ENCODE peak calls at places on chromosomes 6 and 20, in ten cellular contexts. One of them, this sample, is unnamed.

GRCh38 chr6:153096031-153096430 is 35.1 kb downstream of the RGS17 start:
- DNase-seq in effector CD4-positive, alpha-beta T cell: no peak
- DNase-seq in T-helper 2 cell: no peak
- DNase-seq in osteoblast: no peak
- DNase-seq in NCI-H2171 treated with DMSO at 0.1 percent for 48 hours: no peak
- DNase-seq in activated naive CD4-positive, alpha-beta T cell: no peak
- DNase-seq in non-pigmented ciliary epithelial cell: no peak
- DNase-seq in adipocyte: no peak
- DNase-seq in PC-9: no peak
- DNase-seq in EH: no peak
- DNase-seq in this sample: no peak

GRCh38 chr6:87151786-87152527 is 3.4 kb upstream of the ZNF292 start:
- DNase-seq in effector CD4-positive, alpha-beta T cell: peak
- DNase-seq in T-helper 2 cell: peak
- DNase-seq in osteoblast: peak
- DNase-seq in NCI-H2171 treated with DMSO at 0.1 percent for 48 hours: no peak
- DNase-seq in activated naive CD4-positive, alpha-beta T cell: peak
- DNase-seq in non-pigmented ciliary epithelial cell: no peak
- DNase-seq in adipocyte: peak
- DNase-seq in PC-9: no peak
- DNase-seq in EH: peak
- DNase-seq in this sample: peak

GRCh38 chr6:167907837-167908681 is 81.3 kb downstream of the AFDN start:
- DNase-seq in effector CD4-positive, alpha-beta T cell: no peak
- DNase-seq in T-helper 2 cell: no peak
- DNase-seq in osteoblast: peak
- DNase-seq in NCI-H2171 treated with DMSO at 0.1 percent for 48 hours: peak
- DNase-seq in activated naive CD4-positive, alpha-beta T cell: no peak
- DNase-seq in non-pigmented ciliary epithelial cell: no peak
- DNase-seq in adipocyte: peak
- DNase-seq in PC-9: no peak
- DNase-seq in EH: peak
- DNase-seq in this sample: no peak

GRCh38 chr6:80132942-80133517 is 26.6 kb downstream of the BCKDHB start:
- DNase-seq in effector CD4-positive, alpha-beta T cell: no peak
- DNase-seq in T-helper 2 cell: no peak
- DNase-seq in osteoblast: no peak
- DNase-seq in NCI-H2171 treated with DMSO at 0.1 percent for 48 hours: peak
- DNase-seq in activated naive CD4-positive, alpha-beta T cell: no peak
- DNase-seq in non-pigmented ciliary epithelial cell: no peak
- DNase-seq in adipocyte: peak
- DNase-seq in PC-9: no peak
- DNase-seq in EH: peak
- DNase-seq in this sample: no peak

GRCh38 chr20:59403261-59403961 is 103.0 kb downstream of the EDN3 start:
- DNase-seq in effector CD4-positive, alpha-beta T cell: peak
- DNase-seq in T-helper 2 cell: peak
- DNase-seq in osteoblast: peak
- DNase-seq in NCI-H2171 treated with DMSO at 0.1 percent for 48 hours: peak
- DNase-seq in activated naive CD4-positive, alpha-beta T cell: peak
- DNase-seq in non-pigmented ciliary epithelial cell: no peak
- DNase-seq in adipocyte: peak
- DNase-seq in PC-9: no peak
- DNase-seq in EH: peak
- DNase-seq in this sample: peak

GRCh38 chr20:11852801-11853200 is 64.9 kb upstream of the BTBD3 start:
- DNase-seq in effector CD4-positive, alpha-beta T cell: no peak
- DNase-seq in T-helper 2 cell: no peak
- DNase-seq in osteoblast: no peak
- DNase-seq in NCI-H2171 treated with DMSO at 0.1 percent for 48 hours: no peak
- DNase-seq in activated naive CD4-positive, alpha-beta T cell: no peak
- DNase-seq in non-pigmented ciliary epithelial cell: no peak
- DNase-seq in adipocyte: peak
- DNase-seq in PC-9: peak
- DNase-seq in EH: peak
- DNase-seq in this sample: no peak

GRCh38 chr6:131831392-131831791 is 23.6 kb downstream of the ENPP1 start:
- DNase-seq in effector CD4-positive, alpha-beta T cell: no peak
- DNase-seq in T-helper 2 cell: no peak
- DNase-seq in osteoblast: no peak
- DNase-seq in NCI-H2171 treated with DMSO at 0.1 percent for 48 hours: no peak
- DNase-seq in activated naive CD4-positive, alpha-beta T cell: no peak
- DNase-seq in non-pigmented ciliary epithelial cell: no peak
- DNase-seq in adipocyte: no peak
- DNase-seq in PC-9: no peak
- DNase-seq in EH: peak
- DNase-seq in this sample: no peak

GRCh38 chr6:129521946-129522345 is 188.0 kb downstream of the ARHGAP18 start:
- DNase-seq in effector CD4-positive, alpha-beta T cell: no peak
- DNase-seq in T-helper 2 cell: no peak
- DNase-seq in osteoblast: no peak
- DNase-seq in NCI-H2171 treated with DMSO at 0.1 percent for 48 hours: no peak
- DNase-seq in activated naive CD4-positive, alpha-beta T cell: no peak
- DNase-seq in non-pigmented ciliary epithelial cell: no peak
- DNase-seq in adipocyte: no peak
- DNase-seq in PC-9: peak
- DNase-seq in EH: no peak
- DNase-seq in this sample: no peak

GRCh38 chr20:23920936-23921335 is 41.4 kb upstream of the CST5 start:
- DNase-seq in effector CD4-positive, alpha-beta T cell: no peak
- DNase-seq in T-helper 2 cell: no peak
- DNase-seq in osteoblast: no peak
- DNase-seq in NCI-H2171 treated with DMSO at 0.1 percent for 48 hours: peak
- DNase-seq in activated naive CD4-positive, alpha-beta T cell: no peak
- DNase-seq in non-pigmented ciliary epithelial cell: no peak
- DNase-seq in adipocyte: peak
- DNase-seq in PC-9: no peak
- DNase-seq in EH: peak
- DNase-seq in this sample: no peak

GRCh38 chr6:90233994-90234393 is 62.6 kb downstream of the BACH2 start:
- DNase-seq in effector CD4-positive, alpha-beta T cell: peak
- DNase-seq in T-helper 2 cell: peak
- DNase-seq in osteoblast: no peak
- DNase-seq in NCI-H2171 treated with DMSO at 0.1 percent for 48 hours: no peak
- DNase-seq in activated naive CD4-positive, alpha-beta T cell: no peak
- DNase-seq in non-pigmented ciliary epithelial cell: no peak
- DNase-seq in adipocyte: no peak
- DNase-seq in PC-9: no peak
- DNase-seq in EH: no peak
- DNase-seq in this sample: peak

GRCh38 chr6:35728663-35729348 is 8.0 kb upstream of the ARMC12 start:
- DNase-seq in effector CD4-positive, alpha-beta T cell: no peak
- DNase-seq in T-helper 2 cell: no peak
- DNase-seq in osteoblast: no peak
- DNase-seq in NCI-H2171 treated with DMSO at 0.1 percent for 48 hours: peak
- DNase-seq in activated naive CD4-positive, alpha-beta T cell: no peak
- DNase-seq in non-pigmented ciliary epithelial cell: no peak
- DNase-seq in adipocyte: no peak
- DNase-seq in PC-9: no peak
- DNase-seq in EH: no peak
- DNase-seq in this sample: peak

GRCh38 chr20:63518946-63519764 is 1.4 kb upstream of the PPDPF start:
- DNase-seq in effector CD4-positive, alpha-beta T cell: no peak
- DNase-seq in T-helper 2 cell: no peak
- DNase-seq in osteoblast: peak
- DNase-seq in NCI-H2171 treated with DMSO at 0.1 percent for 48 hours: no peak
- DNase-seq in activated naive CD4-positive, alpha-beta T cell: no peak
- DNase-seq in non-pigmented ciliary epithelial cell: no peak
- DNase-seq in adipocyte: no peak
- DNase-seq in PC-9: no peak
- DNase-seq in EH: no peak
- DNase-seq in this sample: no peak

This sample was measured in effector CD8-positive, alpha-beta T cell.